ENCODE peak calls at places on chromosome 14, in nine cellular contexts. W, N, I, Y, M, Z, P, T and J are unnamed samples.

GRCh38 chr14:40694026-40694425 is 912.6 kb upstream of the LRFN5 start:
- DNase-seq in W (no peak), N (no peak), I (no peak), Y (peak), M (no peak), Z (no peak), P (no peak), T (no peak), J (no peak)

GRCh38 chr14:24775919-24776318 is 141.9 kb upstream of the GZMB start:
- DNase-seq in W (no peak), N (no peak), I (no peak), Y (no peak), M (no peak), Z (no peak), P (no peak), T (peak), J (no peak)

GRCh38 chr14:67187210-67187609 is 2.0 kb upstream of the GARIN2 start:
- DNase-seq in W (no peak), N (no peak), I (peak), Y (peak), M (peak), Z (no peak), P (peak), T (no peak), J (no peak)

GRCh38 chr14:91232052-91232451 is 12.5 kb downstream of the GPR68 start:
- DNase-seq in W (no peak), N (no peak), I (no peak), Y (no peak), M (no peak), Z (no peak), P (no peak), T (no peak), J (no peak)

GRCh38 chr14:61704554-61704953 is 9.2 kb downstream of the HIF1A start:
- DNase-seq in W (no peak), N (no peak), I (no peak), Y (peak), M (no peak), Z (no peak), P (no peak), T (no peak), J (no peak)

GRCh38 chr14:59036134-59036533 is 152.3 kb upstream of the DAAM1 start:
- DNase-seq in W (no peak), N (no peak), I (no peak), Y (no peak), M (no peak), Z (no peak), P (no peak), T (no peak), J (no peak)

GRCh38 chr14:105854600-105855245 is 328.3 kb downstream of the TMEM121 start:
- DNase-seq in W (peak), N (peak), I (no peak), Y (no peak), M (no peak), Z (no peak), P (no peak), T (no peak), J (peak)

GRCh38 chr14:38001501-38001900 is 206.2 kb upstream of the SSTR1 start:
- DNase-seq in W (no peak), N (no peak), I (no peak), Y (no peak), M (no peak), Z (no peak), P (no peak), T (no peak), J (no peak)

GRCh38 chr14:92263681-92264080 is 59.3 kb upstream of the SLC24A4 start:
- DNase-seq in W (no peak), N (no peak), I (no peak), Y (peak), M (no peak), Z (no peak), P (no peak), T (no peak), J (no peak)

DNA sequence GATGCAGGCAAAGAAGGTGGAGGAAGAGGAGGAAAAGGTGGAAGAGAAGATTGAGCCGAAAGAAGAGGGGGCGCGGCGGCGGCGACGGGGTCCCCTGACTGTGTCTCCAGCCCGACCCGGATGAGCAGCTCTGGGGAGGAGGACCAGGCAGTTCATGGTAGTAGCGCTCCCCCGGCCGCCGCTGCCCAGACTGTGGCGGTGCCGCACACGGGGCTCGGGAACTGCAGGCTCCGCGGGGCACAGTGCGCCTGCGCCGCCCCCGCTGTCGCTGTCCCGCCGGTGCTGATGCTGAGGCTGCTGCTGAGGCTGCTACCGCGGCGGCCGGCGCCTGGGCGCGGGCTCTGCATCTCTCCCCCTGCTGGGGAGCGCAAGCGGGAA is at the start of gene KCNH5:
- DNase-seq in W (no peak), N (peak), I (peak), Y (peak), M (no peak), Z (no peak), P (peak), T (peak), J (no peak)
- H3K4me3 ChIP-seq in W (peak), N (peak), I (no peak), Y (peak), M (no peak), Z (peak), P (peak), T (peak), J (no peak)

GRCh38 chr14:95153866-95154265 is 3.5 kb downstream of the DICER1 start:
- DNase-seq in W (no peak), N (no peak), I (no peak), Y (no peak), M (no peak), Z (no peak), P (no peak), T (no peak), J (no peak)
- H3K4me3 ChIP-seq in W (no peak), N (no peak), I (no peak), Y (no peak), M (no peak), Z (no peak), P (no peak), T (no peak), J (no peak)

DNA sequence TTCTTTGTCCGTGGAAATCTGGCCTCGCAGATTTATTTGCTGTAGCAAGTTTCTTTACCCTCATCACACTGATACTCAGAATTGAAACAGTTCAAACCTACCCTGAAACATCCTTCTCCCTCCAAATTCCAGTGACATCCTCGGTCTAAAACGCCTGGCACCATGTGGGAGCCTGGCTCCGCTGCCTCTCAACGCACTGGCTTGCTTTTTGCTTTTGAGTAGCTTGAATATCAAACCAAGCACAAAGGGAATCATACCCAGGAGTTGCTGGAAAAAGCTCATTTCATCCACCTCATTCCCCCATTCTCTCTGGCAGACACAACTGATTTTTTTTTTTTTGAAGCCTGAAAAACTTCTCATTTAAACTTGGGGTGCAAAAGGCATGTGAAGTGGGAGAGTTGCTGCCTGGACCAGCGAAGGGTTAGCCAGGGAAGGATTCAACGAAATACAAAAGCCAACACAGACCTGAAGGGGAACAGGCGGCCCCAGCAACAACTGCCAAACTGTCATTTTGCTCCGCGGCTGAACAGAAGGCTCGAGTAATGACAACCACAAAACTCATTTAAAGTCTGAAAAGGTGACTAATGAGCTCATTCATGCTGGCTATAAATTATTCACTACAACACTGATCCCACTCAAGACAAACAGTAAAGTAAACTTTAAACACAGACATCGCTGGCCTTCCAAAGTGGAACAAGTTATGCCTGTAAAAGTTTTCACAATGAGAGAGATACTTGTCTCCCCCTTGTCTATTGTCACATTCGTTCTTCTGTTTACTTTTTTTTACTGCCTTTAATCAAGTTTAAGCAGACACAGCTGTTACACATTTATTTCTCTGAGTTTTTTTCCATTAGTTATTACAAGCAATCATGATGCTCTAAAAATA is 12.4 kb upstream of the FOXN3 start:
- DNase-seq in W (peak), N (no peak), I (peak), Y (no peak), M (no peak), Z (no peak), P (no peak), T (no peak), J (no peak)
- H3K4me3 ChIP-seq in W (peak), N (no peak), I (no peak), Y (no peak), M (no peak), Z (no peak), P (no peak), T (no peak), J (peak)

GRCh38 chr14:34122650-34123049 is 171.8 kb upstream of the EGLN3 start:
- DNase-seq in W (no peak), N (no peak), I (no peak), Y (no peak), M (no peak), Z (no peak), P (no peak), T (no peak), J (no peak)
- H3K4me3 ChIP-seq in W (no peak), N (no peak), I (no peak), Y (no peak), M (no peak), Z (no peak), P (no peak), T (no peak), J (no peak)

DNA sequence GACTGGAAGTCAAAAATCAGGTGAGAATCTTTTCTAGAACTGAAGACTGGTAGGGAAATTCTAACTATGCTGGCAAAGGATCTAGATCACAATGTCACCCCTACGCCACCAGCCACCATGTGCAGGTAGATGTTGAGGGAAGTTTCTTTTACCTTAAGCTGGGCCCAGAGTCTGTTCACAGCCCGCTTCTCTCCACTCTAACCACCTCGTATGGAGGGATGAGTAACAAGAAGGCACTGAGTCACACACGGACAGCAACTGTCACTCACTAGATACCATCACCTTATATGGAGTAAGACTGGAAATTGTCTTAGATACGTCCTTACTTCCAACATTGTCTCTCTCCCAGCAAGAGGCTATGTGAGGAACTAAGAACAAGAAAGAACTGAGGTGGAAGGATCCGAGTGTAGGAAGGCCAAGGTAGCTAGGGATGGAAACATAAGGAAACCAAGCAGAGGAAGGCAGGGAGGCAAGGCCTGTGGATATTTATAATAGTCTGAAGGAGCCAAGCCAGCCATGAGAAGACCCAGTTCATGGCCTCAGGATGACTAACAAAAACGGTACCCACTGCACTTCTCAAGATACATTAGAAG is 15.4 kb downstream of the REM2 start:
- DNase-seq in W (no peak), N (no peak), I (no peak), Y (peak), M (no peak), Z (no peak), P (peak), T (no peak), J (no peak)
- H3K4me3 ChIP-seq in W (no peak), N (no peak), I (no peak), Y (no peak), M (no peak), Z (no peak), P (no peak), T (no peak), J (no peak)

DNA sequence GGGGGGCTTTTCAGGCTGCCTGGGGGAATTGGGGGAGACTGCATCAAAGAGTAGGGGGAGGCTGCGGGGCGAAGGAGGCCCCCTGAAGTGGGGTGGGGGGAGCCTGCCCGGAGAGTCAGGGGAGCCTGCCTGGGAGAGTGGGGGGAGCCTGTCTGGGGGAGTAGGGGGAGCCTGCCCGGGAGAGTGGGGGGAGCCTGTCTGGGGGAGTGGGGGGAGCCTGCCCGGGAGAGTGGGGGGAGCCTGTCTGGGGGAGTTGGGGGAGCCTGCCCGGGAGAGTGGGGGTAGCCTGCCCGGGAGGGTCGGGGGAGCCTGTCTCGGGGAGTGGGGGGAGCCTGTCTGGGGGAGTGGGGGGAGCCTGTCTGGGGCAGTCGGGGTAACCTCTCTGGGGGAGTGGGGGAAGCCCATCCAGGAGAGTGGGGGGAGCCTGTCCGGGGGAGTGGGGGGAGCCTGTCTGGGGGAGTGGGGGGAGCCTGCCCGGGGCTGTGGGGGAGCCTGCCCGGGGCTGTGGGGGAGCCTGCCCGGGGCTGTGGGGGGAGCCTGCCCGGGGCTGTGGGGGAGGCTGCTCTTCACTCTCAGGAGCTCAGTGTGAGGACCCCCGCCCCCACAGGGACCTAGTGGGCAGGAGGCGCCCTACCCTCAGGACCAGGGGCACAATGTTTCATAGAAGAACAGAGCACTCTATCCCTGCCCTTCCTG is 6.5 kb upstream of the DEGS2 start:
- DNase-seq in W (no peak), N (peak), I (no peak), Y (no peak), M (no peak), Z (no peak), P (no peak), T (no peak), J (no peak)
- H3K4me3 ChIP-seq in W (peak), N (no peak), I (no peak), Y (no peak), M (no peak), Z (no peak), P (no peak), T (peak), J (peak)

GRCh38 chr14:102508774-102509743 is 517 bp downstream of the ANKRD9 start:
- DNase-seq in W (peak), N (peak), I (peak), Y (peak), M (no peak), Z (no peak), P (peak), T (peak), J (peak)

GRCh38 chr14:102508410-102508773 is 1.2 kb downstream of the ANKRD9 start:
- DNase-seq in W (no peak), N (peak), I (no peak), Y (no peak), M (no peak), Z (no peak), P (no peak), T (no peak), J (no peak)

GRCh38 chr14:102507026-102507860 is 2.3 kb downstream of the ANKRD9 start:
- DNase-seq in W (no peak), N (peak), I (no peak), Y (peak), M (no peak), Z (no peak), P (no peak), T (peak), J (no peak)

GRCh38 chr14:102506599-102506871 is 3.0 kb downstream of the ANKRD9 start:
- DNase-seq in W (no peak), N (peak), I (no peak), Y (no peak), M (no peak), Z (no peak), P (no peak), T (no peak), J (no peak)

DNA sequence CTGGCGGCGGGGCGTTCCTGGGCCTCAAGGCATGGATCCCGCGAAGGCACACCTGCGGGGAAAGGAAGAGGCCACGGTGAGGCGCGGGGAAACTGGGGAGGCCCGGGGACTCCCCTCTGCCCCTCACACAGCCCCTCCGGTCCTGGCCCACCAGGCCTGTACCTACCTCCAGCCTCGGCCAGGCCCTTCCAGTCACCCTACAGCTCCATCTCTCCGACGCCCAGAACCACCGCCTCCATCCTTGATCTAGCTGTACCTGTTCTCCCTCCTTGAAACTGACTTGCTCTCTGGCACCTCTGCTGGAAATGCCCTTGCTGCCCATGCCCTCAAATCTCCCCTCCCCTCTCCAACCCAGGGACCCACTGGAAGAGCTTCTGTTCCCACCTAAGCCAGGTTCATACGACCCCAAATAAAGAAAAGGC is 1.7 kb downstream of the ANKRD9 start:
- DNase-seq in W (no peak), N (peak), I (no peak), Y (no peak), M (no peak), Z (no peak), P (no peak), T (peak), J (no peak)
- H3K4me3 ChIP-seq in W (no peak), N (no peak), I (no peak), Y (no peak), M (peak), Z (peak), P (no peak), T (peak), J (peak)